ENCODE peak calls at places on chromosomes 13 and 19, in four cellular contexts. O is mesothelial cell of epicardium, V is memory B cell, G is HTR-8/SVneo. H is an unnamed sample.

GRCh38 chr13:52048516-52048915 is 24.0 kb downstream of the UTP14C start:
- DNase-seq in G (no peak), V (no peak), O (no peak), H (peak)

GRCh38 chr19:8663920-8664670 is 33.7 kb downstream of the NFILZ start:
- DNase-seq in O (no peak), G (no peak), V (no peak), H (no peak)

GRCh38 chr19:14476663-14477401 is 1.7 kb upstream of the PTGER1 start:
- DNase-seq in G (no peak), O (no peak), V (no peak), H (peak)

GRCh38 chr19:15498910-15499309 is 9.4 kb upstream of the CYP4F22 start:
- DNase-seq in V (no peak), O (no peak), G (no peak), H (no peak)

GRCh38 chr13:41061914-41062837 is 867 bp downstream of the WBP4 start:
- DNase-seq in V (no peak), G (peak), O (no peak), H (peak)

GRCh38 chr13:27053902-27054595 is 117.6 kb downstream of the USP12 start:
- DNase-seq in O (no peak), V (no peak), G (peak), H (peak)

GRCh38 chr13:59413121-59413520 is 750.6 kb downstream of the DIAPH3 start:
- DNase-seq in V (no peak), G (no peak), O (no peak), H (no peak)

GRCh38 chr19:8578642-8579265 is 1.5 kb upstream of the MYO1F start:
- DNase-seq in G (peak), O (peak), V (peak), H (peak)

GRCh38 chr13:65435590-65435989 is 1794.5 kb downstream of the PCDH9 start:
- DNase-seq in O (no peak), V (no peak), G (no peak), H (no peak)

GRCh38 chr19:2424686-2425621 is 2.4 kb downstream of the TIMM13 start:
- DNase-seq in V (no peak), O (no peak), G (no peak), H (peak)

GRCh38 chr13:73943137-73943964 is 190.9 kb downstream of the KLF12 start:
- DNase-seq in O (no peak), V (no peak), G (no peak), H (no peak)

GRCh38 chr19:19661675-19662251 is 1.7 kb downstream of the ATP13A1 start:
- DNase-seq in V (peak), G (no peak), O (no peak), H (no peak)

GRCh38 chr19:1232652-1233360 is 5.0 kb downstream of the CBARP start:
- DNase-seq in O (no peak), G (no peak), V (no peak), H (no peak)

GRCh38 chr19:10603873-10604459 is 16.9 kb upstream of the AP1M2 start:
- DNase-seq in V (peak), O (no peak), G (no peak), H (peak)

GRCh38 chr13:71408416-71408815 is 458.6 kb downstream of the DACH1 start:
- DNase-seq in G (no peak), V (no peak), O (no peak), H (no peak)

GRCh38 chr19:9041023-9041422 is 30.8 kb upstream of the MUC16 start:
- DNase-seq in O (no peak), V (no peak), G (no peak), H (no peak)

GRCh38 chr19:18418034-18418724 is 1.0 kb upstream of the SSBP4 start:
- DNase-seq in O (no peak), G (no peak), V (no peak), H (no peak)

GRCh38 chr19:41500443-41500842 is 57.5 kb downstream of the ERICH4 start:
- DNase-seq in O (no peak), G (no peak), V (no peak), H (no peak)

GRCh38 chr13:110062777-110063442 is 244.0 kb downstream of the COL4A1 start:
- DNase-seq in V (no peak), G (no peak), O (no peak), H (no peak)

GRCh38 chr13:29802621-29803020 is 47.8 kb downstream of the UBL3 start:
- DNase-seq in O (no peak), G (no peak), V (no peak), H (peak)

GRCh38 chr19:51702754-51703654 is 9.9 kb downstream of the SPACA6 start:
- DNase-seq in O (no peak), V (no peak), G (no peak), H (no peak)

GRCh38 chr13:91017031-91017668 is 330.3 kb upstream of the MIR17HG start:
- DNase-seq in V (no peak), O (no peak), G (peak), H (peak)

GRCh38 chr19:6730153-6730804 is 7.1 kb downstream of the GPR108 start:
- DNase-seq in O (no peak), G (no peak), V (no peak), H (no peak)

GRCh38 chr13:44734204-44734707 is 158.1 kb upstream of the TSC22D1 start:
- DNase-seq in O (no peak), G (no peak), V (no peak), H (peak)

GRCh38 chr19:3054972-3055740 is 7.1 kb downstream of the TLE5 start:
- DNase-seq in V (no peak), O (no peak), G (no peak), H (no peak)

GRCh38 chr13:111912991-111913781 is 153.8 kb upstream of the SOX1 start:
- DNase-seq in G (no peak), V (no peak), O (no peak), H (no peak)

GRCh38 chr19:29404951-29405727 is 120.7 kb upstream of the VSTM2B start:
- DNase-seq in G (no peak), V (no peak), O (peak), H (no peak)